ENCODE peak calls at places on chromosomes 5 and 9, in six cellular contexts. U is A549; C is nephron progenitor cell; J is CD8-positive, alpha-beta T cell; K is kidney; Z is HFFc6. X is an unnamed sample.

GRCh38 chr5:108084105-108084504 is 297.8 kb downstream of the FBXL17 start:
- DNase-seq in U (no peak), C (no peak), J (no peak), K (no peak), Z (no peak), X (no peak)

GRCh38 chr9:84230355-84231136 is 110.0 kb downstream of the SLC28A3 start:
- DNase-seq in U (no peak), C (no peak), J (no peak), K (no peak), Z (peak), X (no peak)

GRCh38 chr9:126229501-126229900 is 97.1 kb upstream of the MVB12B start:
- DNase-seq in U (no peak), C (no peak), J (no peak), K (no peak), Z (no peak), X (no peak)

GRCh38 chr9:4678679-4679267 is 596 bp upstream of the CDC37L1 start:
- DNase-seq in U (peak), C (peak), J (no peak), K (no peak), Z (no peak), X (no peak)

GRCh38 chr9:128503870-128504269 is 649 bp upstream of the GLE1 start:
- DNase-seq in U (no peak), C (peak), J (no peak), K (no peak), Z (no peak), X (no peak)

GRCh38 chr9:36836486-36836885 is 197.6 kb downstream of the PAX5 start:
- DNase-seq in U (no peak), C (no peak), J (no peak), K (peak), Z (no peak), X (no peak)

GRCh38 chr9:68869020-68869419 is 144.9 kb downstream of the PRKACG start:
- DNase-seq in U (no peak), C (no peak), J (no peak), K (no peak), Z (no peak), X (no peak)

GRCh38 chr9:7358876-7359275 is 440.7 kb downstream of the DMAC1 start:
- DNase-seq in U (no peak), C (no peak), J (no peak), K (no peak), Z (no peak), X (no peak)

GRCh38 chr5:127011151-127011550 is 19.2 kb downstream of the MARCHF3 start:
- DNase-seq in U (no peak), C (no peak), J (no peak), K (no peak), Z (peak), X (no peak)

GRCh38 chr9:19940808-19941207 is 152.0 kb upstream of the SLC24A2 start:
- DNase-seq in U (no peak), C (peak), J (no peak), K (no peak), Z (no peak), X (no peak)

GRCh38 chr5:77431719-77432118 is 60.4 kb downstream of the WDR41 start:
- DNase-seq in U (no peak), C (no peak), J (no peak), K (no peak), Z (no peak), X (no peak)

GRCh38 chr5:173490681-173491080 is 125.8 kb downstream of the BOD1 start:
- DNase-seq in U (no peak), C (no peak), J (no peak), K (no peak), Z (no peak), X (no peak)

DNA sequence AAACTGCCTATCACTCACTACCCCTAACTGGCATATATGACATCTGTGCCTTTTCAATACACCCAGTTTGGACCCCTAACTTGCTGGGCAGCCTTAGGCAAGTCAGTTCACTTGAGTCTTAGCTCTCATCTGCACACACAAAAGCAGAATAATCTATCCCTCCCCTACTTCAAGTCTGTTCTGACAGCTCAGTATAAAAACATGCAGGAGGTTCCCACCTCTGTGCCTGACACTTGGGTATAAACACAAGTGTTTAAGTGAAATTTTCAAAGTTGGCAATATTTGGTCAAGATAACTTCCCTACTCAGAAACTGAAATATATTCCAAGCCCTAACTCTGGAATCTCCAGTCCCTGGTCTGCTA is 12.6 kb downstream of the HNRNPH1 start:
- DNase-seq in U (no peak), C (no peak), J (no peak), K (no peak), Z (no peak), X (no peak)
- TF ChIP-seq CTCF in U (no peak), C (no peak), J (no peak), K (no peak), Z (no peak), X (no peak)

GRCh38 chr5:95281211-95281610 is 3.7 kb downstream of the MCTP1 start:
- DNase-seq in U (no peak), C (no peak), J (no peak), K (no peak), Z (peak), X (no peak)
- TF ChIP-seq CTCF in U (no peak), C (no peak), J (no peak), K (no peak), Z (no peak), X (no peak)

GRCh38 chr5:27026791-27027190 is 11.6 kb downstream of the CDH9 start:
- DNase-seq in U (no peak), C (no peak), J (no peak), K (no peak), Z (no peak), X (no peak)

GRCh38 chr5:27015758-27016157 is 22.6 kb downstream of the CDH9 start:
- DNase-seq in U (no peak), C (no peak), J (no peak), K (no peak), Z (no peak), X (no peak)

GRCh38 chr5:27026059-27026458 is 12.3 kb downstream of the CDH9 start:
- DNase-seq in U (no peak), C (no peak), J (no peak), K (no peak), Z (no peak), X (no peak)

DNA sequence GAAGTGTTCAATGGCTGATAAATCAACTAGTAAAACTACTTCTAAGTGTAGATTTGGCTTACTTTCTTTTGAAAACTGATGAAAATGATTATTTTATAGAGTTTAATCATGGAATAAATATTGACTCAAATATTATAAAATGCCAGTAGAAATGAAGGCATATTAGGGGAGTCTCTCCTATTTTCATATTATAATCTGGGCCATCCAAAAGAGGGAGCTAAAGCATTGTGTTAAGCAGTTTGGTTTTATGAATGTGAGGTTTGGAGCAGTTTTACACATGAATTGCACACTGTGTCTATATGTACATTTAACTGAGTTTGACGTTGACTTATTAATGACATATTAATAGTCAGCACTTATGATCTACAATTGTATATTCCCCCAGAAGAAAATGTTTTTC is 17.4 kb downstream of the CDH9 start:
- DNase-seq in U (peak), C (no peak), J (no peak), K (no peak), Z (peak), X (no peak)
- TF ChIP-seq CTCF in U (peak), C (no peak), J (no peak), K (no peak), Z (peak), X (peak)

GRCh38 chr5:144390133-144390532 is 219.5 kb downstream of the KCTD16 start:
- DNase-seq in U (peak), C (no peak), J (no peak), K (no peak), Z (peak), X (no peak)
- TF ChIP-seq CTCF in U (no peak), C (peak), J (no peak), K (no peak), Z (peak), X (peak)

GRCh38 chr9:117624106-117624505 is 80.1 kb upstream of the TLR4 start:
- DNase-seq in U (no peak), C (no peak), J (no peak), K (no peak), Z (no peak), X (no peak)
- TF ChIP-seq CTCF in U (no peak), C (no peak), J (no peak), K (no peak), Z (no peak), X (no peak)

DNA sequence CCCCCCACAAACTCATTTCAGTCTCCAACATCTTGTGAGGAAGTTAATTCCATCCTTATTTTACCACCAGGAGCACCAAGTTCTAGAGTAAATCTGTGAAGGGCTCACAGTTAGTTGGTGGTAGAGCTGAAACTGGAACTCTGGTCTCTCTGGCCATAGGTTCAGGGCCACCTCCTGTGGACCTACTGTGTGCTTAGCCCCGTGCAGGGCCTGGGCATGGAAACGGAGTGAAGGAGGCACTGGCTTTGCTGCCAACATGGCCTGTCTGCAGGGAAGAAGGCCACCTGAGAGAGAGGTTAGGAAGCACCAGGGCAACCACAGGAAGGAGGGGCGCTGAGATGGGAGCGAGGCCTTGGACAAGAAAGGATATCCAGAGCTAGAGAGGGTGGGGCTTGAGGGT is 16.1 kb upstream of the DAB2IP start:
- DNase-seq in U (no peak), C (no peak), J (no peak), K (no peak), Z (no peak), X (no peak)
- TF ChIP-seq CTCF in U (no peak), C (peak), J (no peak), K (no peak), Z (peak), X (no peak)

GRCh38 chr5:7851617-7852289 is 820 bp upstream of the CFAP90 start:
- DNase-seq in U (no peak), C (no peak), J (no peak), K (no peak), Z (no peak), X (no peak)

GRCh38 chr5:7850533-7851239 is at the start of gene CFAP90:
- DNase-seq in U (peak), C (peak), J (no peak), K (peak), Z (no peak), X (no peak)

GRCh38 chr5:7849531-7850240 is 1.2 kb downstream of the CFAP90 start:
- DNase-seq in U (peak), C (no peak), J (no peak), K (no peak), Z (no peak), X (no peak)

GRCh38 chr5:7851240-7851592 is 283 bp upstream of the CFAP90 start:
- DNase-seq in U (no peak), C (no peak), J (no peak), K (no peak), Z (no peak), X (no peak)

DNA sequence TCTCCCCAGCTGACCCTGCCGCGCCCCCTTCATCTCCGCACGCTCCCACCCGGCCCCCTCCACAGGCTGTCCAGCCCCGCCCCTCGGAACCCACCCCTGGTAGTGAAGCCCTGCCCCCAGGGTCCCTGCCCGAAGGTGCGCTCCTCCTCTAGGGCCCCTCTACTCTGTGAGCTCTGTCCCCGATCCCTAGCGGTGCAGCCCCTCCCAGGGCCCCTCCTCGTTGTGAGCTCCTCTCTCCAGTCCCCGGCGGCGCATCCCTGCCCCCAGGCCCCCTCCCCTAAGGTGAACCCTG is 746 bp downstream of the CFAP90 start:
- DNase-seq in U (no peak), C (no peak), J (no peak), K (peak), Z (no peak), X (no peak)
- TF ChIP-seq CTCF in U (no peak), C (no peak), J (no peak), K (no peak), Z (no peak), X (no peak)

X was measured in D721Med.